ENCODE peak calls at places on chromosomes 2 and 18, in five cellular contexts. V is Panc1, O is A549, M is PC-3, L is transverse colon. R is an unnamed sample.

GRCh38 chr2:8488001-8488738 is 193.7 kb upstream of the ID2 start:
- DNase-seq in V (no peak), O (no peak), M (no peak), L (no peak), R (no peak)

GRCh38 chr2:163733301-163733938 is 2.4 kb downstream of the FIGN start:
- DNase-seq in V (no peak), O (no peak), M (no peak), L (no peak), R (no peak)

GRCh38 chr2:212385241-212385640 is 153.4 kb downstream of the ERBB4 start:
- DNase-seq in V (no peak), O (no peak), M (no peak), L (no peak), R (no peak)

GRCh38 chr2:158142568-158143332 is 41.1 kb downstream of the UPP2 start:
- DNase-seq in V (no peak), O (no peak), M (no peak), L (no peak), R (no peak)

GRCh38 chr2:114027437-114027836 is 137.5 kb downstream of the ACTR3 start:
- DNase-seq in V (no peak), O (no peak), M (no peak), L (no peak), R (no peak)

GRCh38 chr2:218289639-218290315 is 2.5 kb downstream of the TMBIM1 start:
- DNase-seq in V (no peak), O (no peak), M (no peak), L (no peak), R (no peak)

GRCh38 chr2:45289018-45289417 is 279.8 kb upstream of the SIX2 start:
- DNase-seq in V (no peak), O (no peak), M (no peak), L (no peak), R (no peak)

GRCh38 chr18:35526476-35527120 is 28.8 kb upstream of the INO80C start:
- DNase-seq in V (no peak), O (no peak), M (no peak), L (peak; percentile 18), R (peak; percentile 22)

GRCh38 chr2:8303322-8303832 is 378.5 kb upstream of the ID2 start:
- DNase-seq in V (no peak), O (no peak), M (no peak), L (peak; percentile 81), R (no peak)

GRCh38 chr2:69514406-69514805 is 77.2 kb upstream of the NFU1 start:
- DNase-seq in V (no peak), O (no peak), M (no peak), L (no peak), R (no peak)
- TF ChIP-seq CTCF in V (no peak), O (no peak), M (no peak), L (no peak), R (no peak)

GRCh38 chr18:46518438-46518837 is 138.6 kb downstream of the LOXHD1 start:
- DNase-seq in V (no peak), O (peak; percentile 3), M (peak; percentile 19), L (no peak), R (no peak)
- TF ChIP-seq CTCF in V (no peak), O (no peak), M (no peak), L (no peak), R (peak; percentile 48)

DNA sequence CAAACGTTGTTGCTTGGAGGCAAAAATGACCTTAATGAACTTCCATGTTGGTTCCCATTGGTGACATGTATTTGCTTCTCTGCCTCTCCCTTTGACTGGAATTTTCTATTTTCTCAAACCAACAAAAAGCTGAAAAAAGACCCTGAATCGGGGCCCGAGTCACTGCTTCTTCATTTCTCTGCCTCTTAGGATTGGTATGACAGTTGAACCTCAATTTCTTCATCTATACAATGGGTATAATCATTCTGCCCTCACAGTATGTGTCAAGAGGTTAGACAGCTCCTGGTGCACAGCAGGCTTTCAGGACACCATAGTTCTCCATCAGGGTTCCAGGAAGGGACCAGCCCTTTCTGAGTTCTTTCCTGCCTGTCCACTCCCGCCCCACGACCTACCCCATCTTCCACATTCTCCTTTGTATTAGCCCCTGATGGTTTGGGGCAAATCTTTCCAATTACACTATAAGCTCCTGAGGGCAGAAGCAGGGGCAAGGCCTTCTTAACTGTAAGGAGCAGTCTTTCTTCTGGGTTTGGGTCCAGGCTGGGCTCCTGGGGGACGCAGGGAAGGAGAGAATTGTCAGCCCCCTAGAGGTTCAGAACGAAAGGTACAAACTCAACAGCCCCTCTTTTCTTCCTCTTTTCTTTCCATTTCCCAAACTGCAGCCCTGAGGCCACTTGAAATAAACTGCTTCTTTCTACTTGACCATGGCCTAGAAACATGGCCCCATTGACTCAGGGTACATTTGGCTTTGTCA is 6.3 kb upstream of the PKDCC start:
- DNase-seq in V (no peak), O (no peak), M (no peak), L (no peak), R (no peak)
- TF ChIP-seq CTCF in V (no peak), O (no peak), M (no peak), L (no peak), R (no peak)

GRCh38 chr2:76930076-76930734 is 592.0 kb downstream of the LRRTM4 start:
- DNase-seq in V (no peak), O (no peak), M (no peak), L (no peak), R (no peak)
- TF ChIP-seq CTCF in V (no peak), O (no peak), M (no peak), L (no peak), R (no peak)

DNA sequence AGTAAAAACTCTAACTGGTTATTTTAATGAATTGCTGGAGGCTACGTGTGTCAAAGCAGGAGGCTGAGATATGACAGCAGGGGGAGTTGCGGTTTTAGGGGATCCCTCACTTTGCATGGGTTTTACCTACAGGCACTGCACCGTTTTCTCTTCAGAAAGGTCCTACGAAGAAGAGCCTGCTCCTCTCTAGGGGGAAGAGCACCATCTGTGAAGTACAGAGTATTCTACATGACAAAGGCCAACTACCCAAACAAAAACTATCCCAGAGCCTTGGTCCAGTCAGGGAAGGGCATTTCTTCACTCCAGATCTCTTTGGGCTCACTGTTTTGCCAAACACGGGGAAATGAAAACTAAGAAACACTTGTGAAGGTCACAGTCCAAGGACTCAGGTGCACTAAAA is 696.7 kb upstream of the SOX11 start:
- DNase-seq in V (no peak), O (no peak), M (no peak), L (no peak), R (no peak)
- TF ChIP-seq CTCF in V (no peak), O (no peak), M (no peak), L (no peak), R (peak; percentile 16)

GRCh38 chr18:41096504-41096903 is 858.5 kb upstream of the PIK3C3 start:
- DNase-seq in V (no peak), O (no peak), M (peak; percentile 37), L (no peak), R (peak; percentile 36)
- TF ChIP-seq CTCF in V (no peak), O (no peak), M (peak; percentile 54), L (no peak), R (peak; percentile 61)

GRCh38 chr2:177618270-177619253 is 226.0 kb downstream of the AGPS start:
- DNase-seq in V (peak; percentile 87), O (peak; percentile 90), M (peak; percentile 83), L (peak; percentile 92), R (peak; percentile 51)
- TF ChIP-seq CTCF in V (no peak), O (no peak), M (no peak), L (peak; percentile 9), R (no peak)